ENCODE peak calls at places on chromosomes 12 and 14, in six cellular contexts. U, F, B, P, I and Q are unnamed samples.

GRCh38 chr12:100249936-100250335 is 16.9 kb downstream of the DEPDC4 start:
- DNase-seq in U (no peak), F (no peak), B (no peak), P (no peak), I (no peak), Q (no peak)

GRCh38 chr14:102197317-102197850 is 57.7 kb downstream of the WDR20 start:
- DNase-seq in U (no peak), F (no peak), B (no peak), P (no peak), I (no peak), Q (no peak)

GRCh38 chr12:49138999-49139398 is 7.8 kb upstream of the TUBA1B start:
- DNase-seq in U (no peak), F (no peak), B (no peak), P (no peak), I (no peak), Q (no peak)

GRCh38 chr14:100778078-100778927 is 47.6 kb upstream of the MEG3 start:
- DNase-seq in U (no peak), F (no peak), B (no peak), P (no peak), I (no peak), Q (no peak)

GRCh38 chr12:41532072-41532471 is 344.0 kb downstream of the PDZRN4 start:
- DNase-seq in U (no peak), F (no peak), B (no peak), P (no peak), I (no peak), Q (no peak)

GRCh38 chr14:39025810-39026627 is 77.0 kb downstream of the SEC23A start:
- DNase-seq in U (no peak), F (no peak), B (no peak), P (no peak), I (no peak), Q (no peak)

GRCh38 chr12:120762093-120762492 is 36.5 kb downstream of the ACADS start:
- DNase-seq in U (no peak), F (no peak), B (no peak), P (peak), I (no peak), Q (no peak)

GRCh38 chr12:127273621-127274020 is 993.3 kb upstream of the TMEM132C start:
- DNase-seq in U (no peak), F (no peak), B (no peak), P (no peak), I (no peak), Q (no peak)

GRCh38 chr14:102374264-102374663 is 11.5 kb downstream of the TECPR2 start:
- DNase-seq in U (no peak), F (no peak), B (no peak), P (no peak), I (no peak), Q (no peak)

GRCh38 chr12:119749666-119750065 is 81.7 kb downstream of the PRKAB1 start:
- DNase-seq in U (no peak), F (no peak), B (no peak), P (no peak), I (no peak), Q (no peak)

GRCh38 chr12:117155278-117156060 is 34.8 kb downstream of the FBXO21 start:
- DNase-seq in U (peak), F (no peak), B (peak), P (peak), I (no peak), Q (peak)

GRCh38 chr14:42023452-42023851 is 416.8 kb downstream of the LRFN5 start:
- DNase-seq in U (no peak), F (no peak), B (no peak), P (no peak), I (no peak), Q (no peak)

GRCh38 chr14:98120831-98121464 is 1151.0 kb downstream of the BCL11B start:
- DNase-seq in U (no peak), F (no peak), B (no peak), P (no peak), I (no peak), Q (no peak)

GRCh38 chr14:69014829-69015259 is 35.7 kb upstream of the ACTN1 start:
- DNase-seq in U (no peak), F (no peak), B (no peak), P (no peak), I (no peak), Q (no peak)

GRCh38 chr12:65238609-65239008 is 39.9 kb upstream of the MSRB3 start:
- DNase-seq in U (no peak), F (no peak), B (no peak), P (no peak), I (no peak), Q (no peak)

GRCh38 chr14:62244221-62244620 is 482.0 kb downstream of the SNAPC1 start:
- DNase-seq in U (no peak), F (no peak), B (no peak), P (no peak), I (no peak), Q (no peak)

GRCh38 chr14:96148631-96149030 is 56.0 kb upstream of the BDKRB2 start:
- DNase-seq in U (no peak), F (peak), B (no peak), P (no peak), I (no peak), Q (no peak)

GRCh38 chr14:76780058-76780345 is 18.7 kb downstream of the VASH1 start:
- DNase-seq in U (no peak), F (no peak), B (no peak), P (no peak), I (no peak), Q (no peak)